ENCODE peak calls at places on chromosome X, in ten cellular contexts. E is tibial nerve, L is esophagus muscularis mucosa, J is ovary, K is A549, Q is GM12878, H is SK-N-SH, C is HepG2, V is K562, B is suprapubic skin. M is an unnamed sample.

GRCh38 chrX:138463476-138463875 is 248.0 kb downstream of the FGF13 start:
- DNase-seq in K (no peak), E (no peak), C (no peak), L (no peak), B (no peak), J (no peak), H (no peak), V (no peak), Q (no peak), M (no peak)

GRCh38 chrX:6228720-6229119 is at the start of gene NLGN4X:
- DNase-seq in H (peak), C (no peak), Q (no peak), B (no peak), V (no peak), E (no peak), J (peak), K (no peak), L (no peak), M (no peak)

GRCh38 chrX:112819013-112819635 is 21.5 kb downstream of the AMOT start:
- DNase-seq in B (no peak), J (no peak), E (no peak), L (no peak), V (no peak), Q (no peak), C (no peak), K (no peak), H (no peak), M (no peak)

GRCh38 chrX:130086414-130087207 is 23.7 kb downstream of the ELF4 start:
- DNase-seq in V (no peak), Q (no peak), H (no peak), J (no peak), C (no peak), L (no peak), K (no peak), B (no peak), E (no peak), M (no peak)

GRCh38 chrX:68498044-68498507 is 775 bp upstream of the YIPF6 start:
- DNase-seq in C (peak), E (no peak), J (no peak), H (peak), B (no peak), L (no peak), Q (no peak), K (peak), V (no peak), M (no peak)

GRCh38 chrX:130636277-130636676 is 234.5 kb downstream of the RBMX2 start:
- DNase-seq in V (no peak), J (no peak), B (no peak), E (no peak), C (no peak), Q (no peak), L (no peak), K (no peak), H (no peak), M (no peak)

GRCh38 chrX:63613531-63614028 is 171.4 kb downstream of the ARHGEF9 start:
- DNase-seq in K (no peak), B (no peak), E (no peak), H (no peak), C (peak), L (no peak), Q (no peak), J (no peak), V (no peak), M (no peak)

GRCh38 chrX:15815779-15816452 is 25.6 kb downstream of the ZRSR2 start:
- DNase-seq in H (peak), J (no peak), V (peak), K (peak), C (peak), E (no peak), Q (peak), L (no peak), B (no peak), M (no peak)

GRCh38 chrX:8366491-8366890 is 98.1 kb upstream of the VCX3B start:
- DNase-seq in K (no peak), J (no peak), B (no peak), H (no peak), E (no peak), C (no peak), L (no peak), V (no peak), Q (no peak), M (no peak)

GRCh38 chrX:47266643-47267042 is 33.8 kb downstream of the USP11 start:
- DNase-seq in K (no peak), V (no peak), B (no peak), L (no peak), J (no peak), Q (no peak), H (no peak), C (no peak), E (no peak), M (no peak)

GRCh38 chrX:33109858-33110257 is 101.5 kb downstream of the DMD start:
- DNase-seq in H (no peak), E (no peak), L (no peak), K (no peak), B (no peak), V (no peak), J (no peak), Q (no peak), C (peak), M (no peak)

GRCh38 chrX:109856974-109857373 is 123.9 kb upstream of the ACSL4 start:
- DNase-seq in L (no peak), E (no peak), B (no peak), Q (no peak), C (peak), J (no peak), H (peak), K (peak), V (peak), M (no peak)

GRCh38 chrX:25158635-25159034 is 142.9 kb upstream of the ARX start:
- DNase-seq in Q (no peak), L (no peak), J (no peak), B (no peak), V (no peak), E (no peak), C (no peak), H (no peak), K (no peak), M (no peak)

GRCh38 chrX:72094894-72095293 is 36.8 kb downstream of the RTL5 start:
- DNase-seq in K (no peak), L (no peak), Q (no peak), C (no peak), E (no peak), H (peak), V (peak), J (no peak), B (no peak), M (peak)
- TF ChIP-seq EP300 in K (no peak), L (no peak), Q (no peak), C (no peak), E (no peak), H (peak), V (no peak), J (no peak), B (no peak), M (no peak)

GRCh38 chrX:11481035-11481434 is 184.7 kb downstream of the ARHGAP6 start:
- DNase-seq in E (no peak), B (no peak), Q (no peak), K (no peak), J (no peak), V (no peak), L (no peak), H (no peak), C (no peak), M (no peak)
- TF ChIP-seq EP300 in E (no peak), B (no peak), Q (no peak), K (no peak), J (no peak), V (no peak), L (no peak), H (no peak), C (no peak), M (no peak)

GRCh38 chrX:133933316-133933715 is 52.1 kb downstream of the GPC3 start:
- DNase-seq in C (no peak), E (no peak), H (no peak), V (no peak), J (no peak), K (no peak), Q (no peak), L (no peak), B (no peak), M (no peak)

GRCh38 chrX:133937022-133937421 is 48.4 kb downstream of the GPC3 start:
- DNase-seq in H (no peak), V (no peak), E (no peak), C (no peak), L (no peak), B (no peak), Q (no peak), K (no peak), J (no peak), M (no peak)

GRCh38 chrX:133939655-133940054 is 45.7 kb downstream of the GPC3 start:
- DNase-seq in V (no peak), K (no peak), L (no peak), C (no peak), H (peak), Q (no peak), B (no peak), J (no peak), E (no peak), M (no peak)

GRCh38 chrX:133938530-133938929 is 46.9 kb downstream of the GPC3 start:
- DNase-seq in Q (no peak), H (no peak), B (no peak), C (no peak), E (no peak), K (no peak), V (no peak), J (no peak), L (no peak), M (no peak)

GRCh38 chrX:133935096-133935495 is 50.3 kb downstream of the GPC3 start:
- DNase-seq in C (no peak), V (no peak), K (no peak), B (no peak), J (no peak), Q (no peak), L (no peak), H (no peak), E (no peak), M (no peak)
- TF ChIP-seq EP300 in C (no peak), V (no peak), K (no peak), B (no peak), J (no peak), Q (no peak), L (no peak), H (no peak), E (no peak), M (no peak)

GRCh38 chrX:107766470-107767140 is 9.0 kb downstream of the TSC22D3 start:
- DNase-seq in B (no peak), E (no peak), C (no peak), K (no peak), V (no peak), J (peak), L (no peak), H (no peak), Q (no peak), M (no peak)
- TF ChIP-seq EP300 in B (no peak), E (no peak), C (no peak), K (no peak), V (no peak), J (no peak), L (no peak), H (no peak), Q (no peak), M (no peak)

M was measured in stomach.